ENCODE peak calls at places on chromosomes 4 and X, in seven cellular contexts. J, W, I, A, O, S and Z are unnamed samples.

GRCh38 chrX:40152173-40152705 is 54.5 kb upstream of the BCOR start:
- DNase-seq in O (peak), I (no peak), S (no peak), A (peak), J (peak), W (peak), Z (no peak)

GRCh38 chr4:41257257-41257900 is 651 bp downstream of the UCHL1 start:
- DNase-seq in J (peak), I (peak), W (no peak), A (peak), O (peak), S (no peak), Z (peak)

GRCh38 chrX:46573896-46574336 is 351 bp downstream of the CHST7 start:
- DNase-seq in O (peak), I (peak), J (peak), W (no peak), A (peak), S (no peak), Z (peak)

GRCh38 chr4:37389967-37390580 is 145.5 kb downstream of the NWD2 start:
- DNase-seq in O (peak), S (no peak), A (no peak), J (peak), I (peak), W (peak), Z (peak)

GRCh38 chrX:30637874-30638793 is 15.1 kb upstream of the GK start:
- DNase-seq in A (no peak), S (no peak), O (no peak), I (no peak), W (no peak), J (no peak), Z (peak)

GRCh38 chr4:155353923-155354540 is 22.7 kb downstream of the MAP9 start:
- DNase-seq in I (peak), W (peak), S (no peak), A (peak), J (peak), O (peak), Z (peak)

GRCh38 chrX:119541188-119541587 is 24.0 kb downstream of the STEEP1 start:
- DNase-seq in O (no peak), J (no peak), A (no peak), I (peak), S (no peak), W (no peak), Z (no peak)

GRCh38 chr4:125049711-125050110 is 265.0 kb upstream of the FAT4 start:
- DNase-seq in I (no peak), S (no peak), J (no peak), A (no peak), O (no peak), W (no peak), Z (no peak)

GRCh38 chrX:41563881-41564280 is 116.7 kb downstream of the NYX start:
- DNase-seq in O (no peak), S (no peak), J (no peak), I (no peak), W (no peak), A (no peak), Z (no peak)

GRCh38 chr4:152747444-152747843 is 32.1 kb downstream of the TIGD4 start:
- DNase-seq in O (no peak), A (no peak), S (no peak), W (no peak), I (no peak), J (no peak), Z (no peak)

GRCh38 chr4:23877758-23878229 is 12.1 kb downstream of the PPARGC1A start:
- DNase-seq in S (no peak), J (no peak), I (no peak), A (no peak), W (peak), O (no peak), Z (no peak)

GRCh38 chrX:63250253-63250868 is 100.8 kb downstream of the SPIN4 start:
- DNase-seq in I (peak), A (no peak), J (peak), O (peak), W (peak), S (peak), Z (peak)
- TF ChIP-seq MAX in I (no peak), A (no peak), J (no peak), O (no peak), W (no peak), S (no peak), Z (no peak)

GRCh38 chr4:183434264-183435045 is 10.0 kb upstream of the CDKN2AIP start:
- DNase-seq in A (no peak), O (no peak), S (no peak), W (no peak), I (no peak), J (no peak), Z (no peak)
- TF ChIP-seq MAX in A (no peak), O (no peak), S (no peak), W (no peak), I (no peak), J (no peak), Z (no peak)

GRCh38 chrX:65127804-65128203 is 151.6 kb upstream of the ZC4H2 start:
- DNase-seq in J (no peak), O (no peak), I (no peak), S (no peak), A (no peak), W (no peak), Z (no peak)
- TF ChIP-seq MAX in J (no peak), O (no peak), I (no peak), S (no peak), A (no peak), W (no peak), Z (no peak)

DNA sequence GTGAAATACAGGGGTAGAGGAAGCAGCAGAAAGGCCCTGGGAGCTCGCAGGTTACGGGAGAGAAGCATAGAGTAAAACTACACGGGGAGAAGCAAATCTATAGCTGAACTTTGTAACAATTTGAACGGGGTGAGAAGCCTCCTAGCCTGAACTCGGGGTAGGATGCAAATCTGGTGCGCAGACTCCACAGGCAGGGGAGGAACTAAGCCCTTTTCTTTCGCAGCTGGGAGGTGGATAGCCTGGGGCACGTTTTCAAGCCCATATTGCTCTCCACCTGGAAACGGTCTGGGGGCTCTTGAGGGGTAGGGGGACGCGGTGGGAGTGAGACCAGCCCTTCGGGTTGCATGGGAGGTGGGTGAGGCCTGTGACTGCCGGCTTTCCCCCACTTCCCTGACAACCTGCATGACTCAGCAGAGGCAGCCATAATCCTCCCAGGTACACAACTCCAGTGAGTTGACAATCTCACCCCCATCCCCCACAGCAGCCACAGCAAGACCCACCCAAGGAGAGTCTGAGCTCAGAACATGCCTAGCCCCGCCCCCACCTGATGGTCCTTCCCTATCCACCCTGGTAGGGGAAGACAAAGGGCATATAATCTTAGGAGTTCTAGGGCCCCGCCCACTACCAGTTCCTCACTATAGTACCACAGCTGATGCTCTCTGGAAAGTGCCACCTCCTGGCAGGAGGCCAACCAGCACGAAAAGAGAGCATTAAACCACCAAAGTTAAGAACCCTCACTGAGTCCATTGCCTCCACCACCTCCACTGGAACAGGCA is 29.9 kb downstream of the SOWAHB start:
- DNase-seq in A (peak), W (no peak), S (no peak), O (no peak), I (no peak), J (peak), Z (no peak)
- TF ChIP-seq MAX in A (no peak), W (no peak), S (no peak), O (no peak), I (no peak), J (no peak), Z (no peak)

DNA sequence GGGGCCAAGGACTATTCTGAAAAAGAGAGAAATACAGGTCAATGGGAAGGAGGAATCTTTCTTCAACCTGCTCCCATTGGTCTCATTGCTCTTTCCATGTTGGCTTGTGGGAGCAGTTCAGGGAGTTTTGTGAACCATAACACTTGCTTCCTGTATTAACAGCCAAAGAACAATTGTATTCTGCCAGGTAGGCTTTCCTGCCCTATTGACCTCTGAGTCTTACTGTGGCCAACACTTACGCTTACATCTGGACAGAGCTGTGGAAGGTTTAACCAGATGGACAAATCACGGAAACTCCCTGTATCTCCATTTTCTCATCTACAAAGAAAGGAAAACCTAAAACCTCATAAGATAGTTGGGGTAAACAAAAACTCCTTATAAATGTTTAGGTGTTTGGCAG is 30.7 kb downstream of the MID1IP1 start:
- DNase-seq in J (no peak), I (no peak), W (no peak), O (no peak), A (no peak), S (no peak), Z (no peak)
- TF ChIP-seq MAX in J (no peak), I (no peak), W (no peak), O (no peak), A (no peak), S (no peak), Z (no peak)

GRCh38 chrX:17375631-17376380 is 806 bp downstream of the NHS start:
- DNase-seq in S (no peak), J (peak), A (peak), I (peak), W (no peak), O (peak), Z (no peak)
- TF ChIP-seq MAX in S (no peak), J (no peak), A (peak), I (no peak), W (no peak), O (no peak), Z (no peak)

GRCh38 chr4:150476776-150477175 is 105.2 kb upstream of the MAB21L2 start:
- DNase-seq in J (no peak), O (no peak), W (no peak), I (no peak), S (no peak), A (no peak), Z (no peak)

GRCh38 chr4:150479665-150480064 is 102.3 kb upstream of the MAB21L2 start:
- DNase-seq in J (no peak), S (no peak), A (no peak), I (no peak), W (no peak), O (no peak), Z (no peak)

GRCh38 chr4:150477869-150478268 is 104.1 kb upstream of the MAB21L2 start:
- DNase-seq in A (no peak), S (no peak), I (no peak), J (no peak), O (no peak), W (no peak), Z (no peak)

DNA sequence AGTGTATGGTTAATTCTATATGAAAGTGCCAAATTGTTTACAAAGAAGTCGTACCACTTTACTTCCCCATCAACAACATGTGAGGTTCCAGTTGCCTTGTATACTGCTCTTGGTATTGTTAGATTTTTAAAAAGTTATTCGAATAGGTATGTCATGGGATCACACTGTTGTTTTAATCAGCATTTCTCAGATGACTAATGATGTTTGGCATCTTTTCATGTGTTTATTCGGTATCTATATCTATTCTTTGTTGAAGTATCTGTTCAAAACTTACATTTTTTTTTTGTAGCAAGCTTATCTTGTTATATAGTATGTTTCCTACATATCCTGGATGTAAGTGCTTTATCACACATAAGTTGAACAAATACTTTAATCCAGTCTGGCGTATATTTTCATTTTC is 99.4 kb upstream of the MAB21L2 start:
- DNase-seq in I (no peak), W (no peak), S (no peak), J (no peak), O (no peak), A (no peak), Z (no peak)
- TF ChIP-seq MAX in I (no peak), W (no peak), S (no peak), J (no peak), O (no peak), A (no peak), Z (no peak)

DNA sequence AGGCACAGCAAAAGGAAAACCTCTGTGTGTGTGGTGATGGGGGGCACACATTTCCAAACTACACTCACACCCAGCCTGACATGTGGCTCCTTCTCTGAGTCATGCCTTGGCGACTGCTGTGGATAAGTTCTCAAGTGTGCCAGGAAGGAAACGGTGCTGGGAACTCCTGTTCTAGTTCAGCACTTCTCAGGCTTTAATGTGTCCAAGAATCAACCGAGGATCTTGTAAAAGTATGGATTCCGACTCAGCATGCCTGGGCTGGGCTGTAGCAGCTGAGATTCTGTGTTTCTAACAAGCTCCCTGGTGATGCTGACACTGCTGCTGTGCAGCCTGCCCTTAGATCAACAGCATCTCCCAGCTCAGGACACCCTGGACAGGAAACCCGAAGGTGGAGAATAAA is 20.2 kb downstream of the CLNK start:
- DNase-seq in O (no peak), S (no peak), A (no peak), J (no peak), W (no peak), I (no peak), Z (no peak)
- TF ChIP-seq MAX in O (no peak), S (no peak), A (no peak), J (no peak), W (no peak), I (no peak), Z (no peak)

GRCh38 chr4:2332201-2332975 is 70.5 kb upstream of the MXD4 start:
- DNase-seq in J (no peak), A (no peak), I (no peak), O (peak), W (no peak), S (no peak), Z (peak)
- TF ChIP-seq MAX in J (no peak), A (no peak), I (no peak), O (no peak), W (no peak), S (no peak), Z (no peak)

GRCh38 chrX:130105226-130105625 is 5.1 kb downstream of the ELF4 start:
- DNase-seq in O (no peak), A (no peak), S (no peak), W (no peak), J (no peak), I (no peak), Z (no peak)

GRCh38 chrX:130109429-130110378 is 593 bp downstream of the ELF4 start:
- DNase-seq in A (peak), S (no peak), I (no peak), O (peak), J (peak), W (peak), Z (peak)

GRCh38 chrX:130103605-130104004 is 6.7 kb downstream of the ELF4 start:
- DNase-seq in O (no peak), W (no peak), I (no peak), S (no peak), J (no peak), A (no peak), Z (no peak)

GRCh38 chrX:130108647-130109428 is 1.5 kb downstream of the ELF4 start:
- DNase-seq in O (peak), S (no peak), I (peak), W (peak), A (no peak), J (peak), Z (peak)

DNA sequence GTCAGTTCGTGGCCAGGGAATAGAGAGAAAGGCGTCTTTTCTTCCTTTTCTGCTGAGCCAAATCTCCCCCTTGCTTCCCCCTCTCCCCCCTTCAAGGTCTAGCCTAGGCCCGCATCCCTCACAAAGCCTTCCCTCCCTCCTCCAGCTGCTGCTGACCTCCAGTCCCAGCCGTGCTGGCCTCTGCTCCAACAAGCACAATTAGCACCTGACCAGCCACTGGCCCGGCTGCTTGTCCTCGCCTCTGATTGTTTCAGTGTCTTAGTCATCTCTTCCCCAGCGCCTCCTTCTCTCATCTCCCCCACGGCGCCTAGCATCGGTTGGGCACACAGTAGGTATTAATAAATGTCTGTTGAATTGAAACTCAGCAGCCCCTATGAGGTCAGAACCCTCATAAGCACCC is 4.2 kb downstream of the ELF4 start:
- DNase-seq in J (no peak), S (no peak), I (no peak), O (peak), A (no peak), W (no peak), Z (no peak)
- TF ChIP-seq MAX in J (no peak), S (no peak), I (no peak), O (no peak), A (no peak), W (no peak), Z (no peak)